ENCODE peak calls at places on chromosomes 2 and 18, in four cellular contexts. G, Q, T and U are unnamed samples.

GRCh38 chr18:13455960-13456471 is 237.5 kb downstream of the LDLRAD4 start:
- DNase-seq in Q (no peak), G (peak; percentile 35), T (peak; percentile 34), U (no peak)

GRCh38 chr18:23422751-23423418 is 30.2 kb upstream of the RIOK3 start:
- DNase-seq in T (no peak), G (peak; percentile 64), Q (no peak), U (no peak)

GRCh38 chr2:204129591-204130270 is 193.2 kb downstream of the ICOS start:
- DNase-seq in T (no peak), G (no peak), Q (no peak), U (no peak)

GRCh38 chr2:232530626-232531260 is 4.8 kb downstream of the CHRND start:
- DNase-seq in Q (peak; percentile 58), G (no peak), T (no peak), U (no peak)

GRCh38 chr2:202115385-202116060 is 42.5 kb downstream of the KIAA2012 start:
- DNase-seq in Q (no peak), G (no peak), T (no peak), U (no peak)

GRCh38 chr2:7111626-7112025 is 194.4 kb downstream of the RNF144A start:
- DNase-seq in T (no peak), G (no peak), Q (no peak), U (no peak)

GRCh38 chr2:220228310-220229006 is 601.0 kb downstream of the SLC4A3 start:
- DNase-seq in Q (no peak), G (no peak), T (no peak), U (no peak)

GRCh38 chr18:32771169-32771751 is 1.6 kb downstream of the KLHL14 start:
- DNase-seq in T (no peak), G (no peak), Q (no peak), U (no peak)

GRCh38 chr2:144703852-144704324 is 184.0 kb upstream of the ZEB2 start:
- DNase-seq in Q (no peak), T (no peak), G (peak; percentile 99), U (no peak)

GRCh38 chr2:185970148-185970852 is 231.7 kb downstream of the FSIP2 start:
- DNase-seq in Q (no peak), G (no peak), T (no peak), U (no peak)

GRCh38 chr2:159856760-159857159 is 58.8 kb upstream of the CD302 start:
- DNase-seq in Q (no peak), G (no peak), T (no peak), U (no peak)

GRCh38 chr2:119423041-119423440 is 8.6 kb upstream of the TMEM37 start:
- DNase-seq in G (no peak), T (no peak), Q (no peak), U (no peak)

GRCh38 chr2:100350661-100351185 is 28.4 kb upstream of the LONRF2 start:
- DNase-seq in T (no peak), G (no peak), Q (no peak), U (no peak)

GRCh38 chr18:49591775-49592174 is 29.9 kb downstream of the LIPG start:
- DNase-seq in G (no peak), Q (no peak), T (no peak), U (no peak)

GRCh38 chr2:29011650-29012060 is 30.6 kb downstream of the TOGARAM2 start:
- DNase-seq in G (no peak), Q (no peak), T (peak; percentile 30), U (no peak)

GRCh38 chr2:28219736-28220364 is 172.8 kb upstream of the FOSL2 start:
- DNase-seq in T (no peak), Q (no peak), G (no peak), U (no peak)

GRCh38 chr2:203759692-203760365 is 53.4 kb downstream of the CD28 start:
- DNase-seq in Q (no peak), G (no peak), T (no peak), U (no peak)

GRCh38 chr18:10524507-10525425 is 1.1 kb upstream of the NAPG start:
- DNase-seq in G (peak; percentile 69), T (no peak), Q (no peak), U (no peak)

GRCh38 chr2:54559593-54560145 is 103.5 kb downstream of the SPTBN1 start:
- DNase-seq in G (peak; percentile 91), Q (no peak), T (no peak), U (no peak)

GRCh38 chr2:12811916-12812315 is 95.2 kb downstream of the TRIB2 start:
- DNase-seq in G (no peak), Q (no peak), T (no peak), U (no peak)

GRCh38 chr2:199463000-199463692 is 5.4 kb upstream of the SATB2 start:
- DNase-seq in T (peak; percentile 42), Q (no peak), G (peak; percentile 89), U (no peak)

GRCh38 chr2:26251893-26252292 is 7.2 kb downstream of the HADHB start:
- DNase-seq in G (no peak), Q (no peak), T (no peak), U (no peak)

GRCh38 chr18:61581578-61582204 is 248.5 kb downstream of the CDH20 start:
- DNase-seq in G (peak; percentile 89), T (peak; percentile 42), Q (no peak), U (peak; percentile 4)

GRCh38 chr2:19871836-19872235 is 29.9 kb downstream of the TTC32 start:
- DNase-seq in Q (no peak), G (no peak), T (no peak), U (no peak)

GRCh38 chr2:68885811-68886075 is 14.5 kb upstream of the BMP10 start:
- DNase-seq in T (no peak), G (no peak), Q (no peak), U (no peak)

GRCh38 chr2:13581471-13581870 is 864.7 kb downstream of the TRIB2 start:
- DNase-seq in G (no peak), Q (no peak), T (no peak), U (peak; percentile 24)

GRCh38 chr2:767440-767839 is 90.2 kb upstream of the TMEM18 start:
- DNase-seq in G (no peak), Q (no peak), T (peak; percentile 11), U (no peak)